ENCODE peak calls at places on chromosome 15, in ten cellular contexts. D is upper lobe of left lung, K is suprapubic skin, I is HepG2, V is sigmoid colon, H is transverse colon, B is A549, A is ovary, P is stomach, Y is GM12878. F is an unnamed sample.
A peak's percentile ranks its signal among the peaks of the same experiment; 100 is the strongest.

GRCh38 chr15:51658664-51659063 is 22.6 kb upstream of the SCG3 start:
- DNase-seq in D (no peak), K (no peak), I (no peak), V (no peak), H (no peak), B (no peak), A (no peak), P (no peak), Y (no peak), F (no peak)

GRCh38 chr15:43799209-43799944 is 643 bp downstream of the SERINC4 start:
- DNase-seq in D (no peak), K (no peak), I (no peak), V (no peak), H (peak; percentile 32), B (no peak), A (no peak), P (no peak), Y (no peak), F (no peak)

GRCh38 chr15:83858820-83859505 is 205.0 kb downstream of the ADAMTSL3 start:
- DNase-seq in D (no peak), K (no peak), I (no peak), V (no peak), H (no peak), B (no peak), A (no peak), P (no peak), Y (no peak), F (no peak)

GRCh38 chr15:64828985-64829384 is 3.5 kb upstream of the PIF1 start:
- DNase-seq in D (no peak), K (no peak), I (no peak), V (no peak), H (no peak), B (no peak), A (no peak), P (no peak), Y (no peak), F (no peak)

GRCh38 chr15:96381463-96381862 is 51.0 kb downstream of the NR2F2 start:
- DNase-seq in D (no peak), K (no peak), I (no peak), V (no peak), H (no peak), B (no peak), A (no peak), P (peak; percentile 36), Y (no peak), F (no peak)

GRCh38 chr15:101065570-101066221 is 146.5 kb downstream of the LRRK1 start:
- DNase-seq in D (no peak), K (no peak), I (no peak), V (peak; percentile 60), H (no peak), B (no peak), A (peak; percentile 26), P (no peak), Y (no peak), F (no peak)

GRCh38 chr15:27627623-27628022 is 471.5 kb downstream of the OCA2 start:
- DNase-seq in D (no peak), K (no peak), I (no peak), V (no peak), H (no peak), B (no peak), A (no peak), P (no peak), Y (no peak), F (no peak)

GRCh38 chr15:23447107-23447500 is at the start of gene GOLGA6L2:
- DNase-seq in D (no peak), K (no peak), I (no peak), V (no peak), H (no peak), B (no peak), A (no peak), P (no peak), Y (no peak), F (no peak)

GRCh38 chr15:28913171-28913765 is 27.5 kb downstream of the APBA2 start:
- DNase-seq in D (no peak), K (peak; percentile 70), I (no peak), V (peak; percentile 58), H (no peak), B (peak; percentile 24), A (no peak), P (no peak), Y (no peak), F (no peak)

GRCh38 chr15:48388017-48388936 is 57.0 kb downstream of the DUT start:
- DNase-seq in D (no peak), K (no peak), I (no peak), V (no peak), H (no peak), B (no peak), A (no peak), P (no peak), Y (no peak), F (no peak)

GRCh38 chr15:96361309-96362000 is 31.0 kb downstream of the NR2F2 start:
- DNase-seq in D (peak; percentile 83), K (no peak), I (no peak), V (no peak), H (no peak), B (no peak), A (no peak), P (no peak), Y (no peak), F (no peak)

GRCh38 chr15:40105517-40106202 is 3.0 kb downstream of the BMF start:
- DNase-seq in D (no peak), K (no peak), I (no peak), V (no peak), H (no peak), B (no peak), A (no peak), P (no peak), Y (no peak), F (no peak)

GRCh38 chr15:40104865-40105516 is 3.7 kb downstream of the BMF start:
- DNase-seq in D (peak; percentile 95), K (peak; percentile 94), I (peak; percentile 56), V (peak; percentile 96), H (peak; percentile 93), B (peak; percentile 69), A (peak; percentile 94), P (peak; percentile 91), Y (no peak), F (peak; percentile 85)

GRCh38 chr15:40103124-40103858 is 5.4 kb downstream of the BMF start:
- DNase-seq in D (peak; percentile 94), K (peak; percentile 94), I (no peak), V (peak; percentile 96), H (peak; percentile 89), B (no peak), A (peak; percentile 86), P (peak; percentile 94), Y (no peak), F (peak; percentile 48)

GRCh38 chr15:40104296-40104864 is 4.3 kb downstream of the BMF start:
- DNase-seq in D (no peak), K (no peak), I (no peak), V (no peak), H (no peak), B (no peak), A (no peak), P (no peak), Y (no peak), F (no peak)

GRCh38 chr15:40103864-40104271 is 4.8 kb downstream of the BMF start:
- DNase-seq in D (no peak), K (no peak), I (no peak), V (no peak), H (no peak), B (no peak), A (no peak), P (no peak), Y (no peak), F (no peak)
- H3K4me3 ChIP-seq in D (no peak overlapping the region), K (peak overlapping the region; percentile 16), I (no peak overlapping the region), V (peak overlapping the region; percentile 15), H (no peak overlapping the region), B (no peak overlapping the region), A (peak overlapping the region; percentile 11), P (no peak overlapping the region), Y (peak overlapping the region; percentile 73), F (no peak overlapping the region)

DNA sequence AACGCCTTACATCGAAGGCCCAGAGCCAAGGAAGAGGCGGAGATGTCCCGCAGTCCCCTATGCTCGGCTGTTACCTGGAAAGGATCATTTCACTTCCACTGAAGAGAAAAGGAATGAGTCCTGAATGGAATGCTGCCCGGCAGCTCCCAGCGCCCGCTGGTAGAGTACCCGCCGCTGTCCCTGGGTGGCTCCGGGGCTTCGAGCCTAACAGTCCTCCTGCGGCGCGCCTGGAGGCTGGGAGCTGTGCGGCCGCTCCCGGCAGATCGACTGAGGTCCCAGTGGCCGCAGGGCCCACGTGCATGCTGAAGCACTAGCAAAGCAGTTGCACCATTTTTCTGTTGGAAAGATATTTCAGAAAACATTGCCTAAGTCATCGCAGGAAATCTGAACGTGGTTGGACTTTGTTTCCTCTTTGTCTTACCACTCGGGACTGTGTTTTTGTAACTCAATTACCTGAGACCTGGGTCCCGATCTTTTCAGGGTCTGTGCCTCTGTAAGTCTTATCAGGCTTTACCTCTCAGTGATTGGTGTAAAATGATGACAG is 984 bp downstream of the RNU6-1 start:
- DNase-seq in D (peak; percentile 90), K (no peak), I (peak; percentile 56), V (peak; percentile 81), H (peak; percentile 65), B (no peak), A (peak; percentile 61), P (peak; percentile 76), Y (no peak), F (peak; percentile 31)
- TF ChIP-seq POLR2A in D (no peak), K (no peak), I (no peak), V (no peak), H (no peak), B (no peak), A (no peak), P (no peak), Y (no peak), F (no peak)

DNA sequence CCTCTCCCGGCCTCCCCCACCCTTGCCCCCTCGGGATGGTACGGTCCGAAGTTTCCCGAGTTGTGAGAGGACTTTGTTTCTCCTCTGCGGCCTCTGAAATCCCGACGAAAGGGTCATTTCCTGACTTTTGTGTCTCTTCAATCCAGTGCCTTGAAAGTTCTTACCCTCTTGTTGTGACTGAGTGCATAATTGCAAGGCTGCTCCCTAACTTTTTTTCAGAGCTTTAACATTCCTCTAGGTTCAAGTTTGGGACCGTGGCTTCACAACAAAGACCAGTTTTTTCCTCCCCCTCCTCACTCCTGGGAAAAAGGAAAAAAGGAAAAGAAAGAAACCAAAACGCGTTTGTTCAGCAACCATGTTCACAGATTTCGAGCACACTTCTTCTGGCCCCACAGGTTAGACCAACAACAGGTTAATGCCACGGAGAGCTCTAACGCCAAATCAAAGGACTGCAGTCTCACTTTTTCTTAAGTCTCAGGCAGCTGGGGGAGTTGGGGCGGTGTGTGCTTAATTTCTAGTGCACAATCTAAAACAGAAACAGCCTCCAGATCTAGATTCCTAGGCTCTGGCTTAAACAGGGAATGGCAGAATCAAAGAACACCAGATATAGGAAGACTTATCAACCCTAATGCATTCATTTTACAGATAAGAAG is 139.0 kb downstream of the TMCO5A start:
- DNase-seq in D (no peak), K (no peak), I (peak; percentile 43), V (no peak), H (no peak), B (no peak), A (no peak), P (no peak), Y (no peak), F (no peak)
- TF ChIP-seq EP300 in D (no peak), K (no peak), I (no peak), V (no peak), H (no peak), B (no peak), A (no peak), P (no peak), Y (no peak), F (no peak)

DNA sequence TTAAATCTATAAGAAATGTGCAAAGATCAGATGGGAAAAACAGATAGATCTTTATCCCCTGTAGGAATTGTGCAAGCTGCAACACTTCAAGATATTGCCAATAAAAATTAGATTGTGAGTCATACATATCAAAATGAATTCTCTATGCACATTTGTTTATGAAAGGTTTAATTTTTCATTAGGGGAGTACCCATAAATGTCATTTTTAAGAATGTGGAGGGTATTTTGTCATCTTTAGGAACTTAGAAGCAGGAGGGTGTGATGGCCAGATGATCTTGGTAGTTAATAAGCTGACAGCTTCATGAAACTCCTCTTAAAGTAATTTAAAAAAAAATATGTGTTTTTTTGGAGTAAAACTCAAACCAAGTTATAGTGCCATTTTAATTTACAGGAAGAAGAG is 3.0 kb downstream of the PIAS1 start:
- DNase-seq in D (no peak), K (no peak), I (no peak), V (no peak), H (no peak), B (no peak), A (no peak), P (no peak), Y (no peak), F (no peak)
- H3K4me3 ChIP-seq in D (no peak overlapping the region), K (no peak overlapping the region), I (peak overlapping the region; percentile 100), V (no peak overlapping the region), H (no peak overlapping the region), B (no peak overlapping the region), A (no peak overlapping the region), P (no peak overlapping the region), Y (peak overlapping the region; percentile 68), F (no peak overlapping the region)